ENCODE peak calls at places on chromosome 4, in four cellular contexts. One of them, this sample, is unnamed.

GRCh38 chr4:48343035-48343434 is 1.7 kb downstream of the SLAIN2 start:
- DNase-seq in fibroblast of mammary gland: no peak
- DNase-seq in AG09309: no peak
- DNase-seq in AG10803: no peak
- DNase-seq in this sample: no peak

GRCh38 chr4:173182403-173182802 is 13.8 kb downstream of the GALNT7 start:
- DNase-seq in fibroblast of mammary gland: peak; percentile 85
- DNase-seq in AG09309: peak; percentile 75
- DNase-seq in AG10803: peak; percentile 70
- DNase-seq in this sample: peak; percentile 56

GRCh38 chr4:86011117-86011516 is 348.7 kb downstream of the MAPK10 start:
- DNase-seq in fibroblast of mammary gland: peak; percentile 99
- DNase-seq in AG09309: peak; percentile 92
- DNase-seq in AG10803: peak; percentile 99
- DNase-seq in this sample: peak; percentile 65

GRCh38 chr4:59689149-59689548 is 1511.0 kb upstream of the ADGRL3 start:
- DNase-seq in fibroblast of mammary gland: no peak
- DNase-seq in AG09309: no peak
- DNase-seq in AG10803: no peak
- DNase-seq in this sample: no peak

GRCh38 chr4:87679449-87680169 is 29.5 kb downstream of the DMP1 start:
- DNase-seq in fibroblast of mammary gland: peak; percentile 76
- DNase-seq in AG09309: peak; percentile 29
- DNase-seq in AG10803: peak; percentile 71
- DNase-seq in this sample: peak; percentile 3

GRCh38 chr4:1381181-1381621 is 25.0 kb downstream of the NKX1-1 start:
- DNase-seq in fibroblast of mammary gland: no peak
- DNase-seq in AG09309: no peak
- DNase-seq in AG10803: no peak
- DNase-seq in this sample: no peak

GRCh38 chr4:5701971-5702370 is 6.4 kb downstream of the EVC2 start:
- DNase-seq in fibroblast of mammary gland: no peak
- DNase-seq in AG09309: no peak
- DNase-seq in AG10803: no peak
- DNase-seq in this sample: no peak

GRCh38 chr4:159298502-159298901 is 195.6 kb downstream of the RAPGEF2 start:
- DNase-seq in fibroblast of mammary gland: peak; percentile 47
- DNase-seq in AG09309: peak; percentile 41
- DNase-seq in AG10803: peak; percentile 80
- DNase-seq in this sample: no peak

GRCh38 chr4:86939737-86940141 is 4.9 kb downstream of the AFF1 start:
- DNase-seq in fibroblast of mammary gland: no peak
- DNase-seq in AG09309: no peak
- DNase-seq in AG10803: no peak
- DNase-seq in this sample: no peak

GRCh38 chr4:139083533-139084424 is 68.2 kb downstream of the NOCT start:
- DNase-seq in fibroblast of mammary gland: peak; percentile 88
- DNase-seq in AG09309: peak; percentile 67
- DNase-seq in AG10803: peak; percentile 94
- DNase-seq in this sample: no peak

GRCh38 chr4:139084425-139085093 is 69.0 kb downstream of the NOCT start:
- DNase-seq in fibroblast of mammary gland: peak; percentile 9
- DNase-seq in AG09309: no peak
- DNase-seq in AG10803: no peak
- DNase-seq in this sample: no peak

GRCh38 chr4:139082750-139083532 is 67.4 kb downstream of the NOCT start:
- DNase-seq in fibroblast of mammary gland: peak; percentile 96
- DNase-seq in AG09309: peak; percentile 87
- DNase-seq in AG10803: peak; percentile 97
- DNase-seq in this sample: peak; percentile 95

GRCh38 chr4:139085141-139085540 is 69.6 kb downstream of the NOCT start:
- DNase-seq in fibroblast of mammary gland: peak; percentile 45
- DNase-seq in AG09309: no peak
- DNase-seq in AG10803: peak; percentile 20
- DNase-seq in this sample: no peak
- H3K4me3 ChIP-seq in fibroblast of mammary gland: peak overlapping the region; percentile 100
- H3K4me3 ChIP-seq in AG09309: no peak overlapping the region
- H3K4me3 ChIP-seq in AG10803: peak overlapping the region; percentile 89
- H3K4me3 ChIP-seq in this sample: peak overlapping the region; percentile 73

DNA sequence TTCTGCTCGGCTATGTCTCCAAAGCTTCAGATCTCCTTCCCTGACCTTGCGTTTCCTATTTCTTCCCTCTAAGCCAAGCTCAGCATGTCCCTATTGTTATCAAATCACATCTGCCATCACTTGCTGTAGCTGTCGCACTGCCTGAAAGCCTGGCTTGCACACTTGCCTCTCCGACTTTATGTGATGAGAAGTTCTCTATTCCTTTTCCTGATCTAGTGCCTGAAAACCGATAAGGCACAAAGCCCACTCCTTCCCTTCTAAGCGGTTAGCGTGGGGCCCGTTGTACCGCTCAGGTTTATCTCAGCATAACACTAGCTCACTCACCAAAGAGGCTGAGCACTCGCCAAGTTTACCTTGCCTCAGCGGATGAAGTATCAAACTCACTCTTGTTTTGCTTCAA is 816 bp downstream of the NMU start:
- DNase-seq in fibroblast of mammary gland: no peak
- DNase-seq in AG09309: no peak
- DNase-seq in AG10803: no peak
- DNase-seq in this sample: no peak
- H3K4me3 ChIP-seq in fibroblast of mammary gland: no peak overlapping the region
- H3K4me3 ChIP-seq in AG09309: no peak overlapping the region
- H3K4me3 ChIP-seq in AG10803: no peak overlapping the region
- H3K4me3 ChIP-seq in this sample: no peak overlapping the region

DNA sequence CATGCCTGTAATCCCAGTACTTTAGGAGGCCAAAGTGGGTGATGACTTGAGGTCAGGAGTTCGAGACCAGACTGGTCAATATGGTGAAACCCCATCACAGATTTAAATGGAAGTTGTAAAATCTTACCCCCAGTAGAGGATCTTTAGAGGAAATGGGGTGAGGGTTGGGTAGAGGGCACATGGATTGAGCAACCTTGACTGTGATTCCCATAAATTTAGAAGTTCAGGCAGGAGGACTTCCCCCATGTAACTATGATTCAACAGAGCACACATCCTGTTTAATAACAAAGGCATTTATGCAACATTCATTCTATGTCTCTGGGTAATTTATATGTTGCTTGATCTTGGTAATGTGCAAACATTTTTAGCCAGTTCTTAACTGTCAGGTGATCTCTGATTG is 143.1 kb downstream of the RBM47 start:
- DNase-seq in fibroblast of mammary gland: peak; percentile 71
- DNase-seq in AG09309: peak; percentile 17
- DNase-seq in AG10803: peak; percentile 46
- DNase-seq in this sample: no peak
- H3K4me3 ChIP-seq in fibroblast of mammary gland: no peak overlapping the region
- H3K4me3 ChIP-seq in AG09309: no peak overlapping the region
- H3K4me3 ChIP-seq in AG10803: no peak overlapping the region
- H3K4me3 ChIP-seq in this sample: no peak overlapping the region

GRCh38 chr4:37463033-37463432 is 218.5 kb downstream of the NWD2 start:
- DNase-seq in fibroblast of mammary gland: no peak
- DNase-seq in AG09309: no peak
- DNase-seq in AG10803: no peak
- DNase-seq in this sample: no peak

GRCh38 chr4:37464373-37464772 is 219.8 kb downstream of the NWD2 start:
- DNase-seq in fibroblast of mammary gland: no peak
- DNase-seq in AG09309: no peak
- DNase-seq in AG10803: no peak
- DNase-seq in this sample: no peak

GRCh38 chr4:37463457-37463856 is 218.9 kb downstream of the NWD2 start:
- DNase-seq in fibroblast of mammary gland: no peak
- DNase-seq in AG09309: no peak
- DNase-seq in AG10803: no peak
- DNase-seq in this sample: no peak

GRCh38 chr4:37467223-37467622 is 219.0 kb downstream of the RELL1 start:
- DNase-seq in fibroblast of mammary gland: no peak
- DNase-seq in AG09309: no peak
- DNase-seq in AG10803: no peak
- DNase-seq in this sample: no peak

DNA sequence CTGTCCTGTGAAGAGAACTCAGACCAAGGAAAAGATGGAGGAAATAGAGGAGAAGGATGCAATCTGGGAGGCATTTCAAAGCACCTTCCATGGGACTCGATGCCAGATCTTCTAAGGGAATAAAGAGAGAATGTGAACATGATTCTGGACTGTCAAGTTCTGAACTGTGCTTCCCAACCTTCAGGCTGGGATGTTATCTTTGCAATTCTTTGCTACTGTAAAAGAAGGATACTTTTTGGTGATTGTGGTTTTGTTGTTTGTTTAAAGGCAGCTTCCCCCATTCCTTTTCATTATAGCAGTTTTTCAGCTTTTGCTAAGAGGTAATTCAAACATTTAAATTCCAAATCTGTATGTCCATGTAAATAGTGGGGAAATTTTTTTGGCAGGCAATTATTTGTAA is 217.3 kb downstream of the NWD2 start:
- DNase-seq in fibroblast of mammary gland: no peak
- DNase-seq in AG09309: no peak
- DNase-seq in AG10803: no peak
- DNase-seq in this sample: no peak
- H3K4me3 ChIP-seq in fibroblast of mammary gland: no peak overlapping the region
- H3K4me3 ChIP-seq in AG09309: no peak overlapping the region
- H3K4me3 ChIP-seq in AG10803: no peak overlapping the region
- H3K4me3 ChIP-seq in this sample: no peak overlapping the region